ENCODE peak calls at places on chromosomes 1 and 21, in ten cellular contexts. D is HCT116; L is psoas muscle; W is left lung; O is A673; G is CD8-positive, alpha-beta T cell; C is RWPE2; V is dorsolateral prefrontal cortex; H is cardiac muscle cell; R is PC-9. J is an unnamed sample.

GRCh38 chr1:227794813-227795183 is 20.7 kb upstream of the PRSS38 start:
- DNase-seq in R (no peak), W (no peak), H (no peak), O (no peak), D (no peak), G (no peak), V (no peak), C (no peak), L (no peak), J (no peak)

GRCh38 chr1:199308349-199308846 is 669.6 kb downstream of the PTPRC start:
- DNase-seq in G (no peak), R (no peak), W (no peak), C (no peak), L (no peak), D (no peak), V (no peak), H (no peak), O (no peak), J (no peak)

GRCh38 chr1:167635233-167635648 is 5.2 kb downstream of the RCSD1 start:
- DNase-seq in C (no peak), L (peak), V (no peak), O (no peak), W (no peak), G (no peak), H (peak), R (no peak), D (no peak), J (no peak)

GRCh38 chr1:1072299-1072848 is 1.7 kb downstream of the RNF223 start:
- DNase-seq in G (no peak), L (no peak), O (no peak), C (no peak), V (no peak), H (no peak), D (no peak), W (no peak), R (no peak), J (no peak)

GRCh38 chr1:145926706-145927072 is 595 bp downstream of the RBM8A start:
- DNase-seq in W (no peak), L (no peak), C (no peak), V (no peak), R (no peak), D (no peak), H (no peak), G (peak), O (no peak), J (no peak)

GRCh38 chr1:91872560-91873081 is 13.3 kb downstream of the TGFBR3 start:
- DNase-seq in H (no peak), V (no peak), R (peak), W (no peak), O (no peak), L (no peak), C (peak), G (peak), D (no peak), J (peak)

GRCh38 chr1:6359568-6360496 is 33.7 kb downstream of the ACOT7 start:
- DNase-seq in D (no peak), R (peak), V (no peak), C (peak), O (peak), G (peak), W (peak), L (no peak), H (peak), J (peak)

GRCh38 chr21:41429925-41430491 is 4.0 kb downstream of the MX1 start:
- DNase-seq in G (no peak), O (no peak), V (no peak), W (no peak), L (no peak), D (no peak), C (no peak), H (no peak), R (no peak), J (no peak)

GRCh38 chr1:241918879-241919278 is 38.7 kb upstream of the BECN2 start:
- DNase-seq in W (no peak), R (no peak), O (peak), D (no peak), V (no peak), H (peak), G (no peak), L (peak), C (no peak), J (peak)

GRCh38 chr21:33236799-33237198 is 7.1 kb downstream of the IFNAR2 start:
- DNase-seq in V (no peak), W (no peak), C (no peak), O (peak), H (peak), G (no peak), L (no peak), D (no peak), R (no peak), J (no peak)

GRCh38 chr21:36377391-36377842 is 7.8 kb upstream of the CHAF1B start:
- DNase-seq in D (no peak), C (no peak), R (no peak), L (peak), W (no peak), V (no peak), G (no peak), O (no peak), H (no peak), J (no peak)

GRCh38 chr1:115281143-115281542 is 56.9 kb downstream of the NGF start:
- DNase-seq in V (no peak), H (no peak), D (no peak), L (no peak), O (no peak), C (no peak), R (no peak), W (no peak), G (no peak), J (no peak)

GRCh38 chr1:3986686-3987218 is 86.7 kb upstream of the C1orf174 start:
- DNase-seq in W (no peak), H (no peak), R (no peak), D (no peak), V (no peak), L (no peak), O (no peak), C (no peak), G (no peak), J (no peak)

GRCh38 chr1:53172751-53173498 is 23.7 kb upstream of the CPT2 start:
- DNase-seq in C (no peak), H (peak), G (no peak), L (no peak), V (no peak), D (no peak), O (no peak), W (no peak), R (no peak), J (no peak)

GRCh38 chr1:27001570-27002360 is 8.3 kb downstream of the TRNP1 start:
- DNase-seq in R (no peak), V (peak), L (peak), H (peak), C (peak), D (no peak), O (peak), G (no peak), W (peak), J (no peak)

GRCh38 chr1:160768295-160768657 is 27.7 kb upstream of the LY9 start:
- DNase-seq in C (no peak), G (peak), H (peak), W (peak), R (no peak), O (peak), D (no peak), L (peak), V (no peak), J (no peak)
- TF ChIP-seq CTCF in C (no peak), G (peak), H (peak), W (peak), R (peak), O (peak), D (peak), L (no peak), V (peak), J (no peak)

DNA sequence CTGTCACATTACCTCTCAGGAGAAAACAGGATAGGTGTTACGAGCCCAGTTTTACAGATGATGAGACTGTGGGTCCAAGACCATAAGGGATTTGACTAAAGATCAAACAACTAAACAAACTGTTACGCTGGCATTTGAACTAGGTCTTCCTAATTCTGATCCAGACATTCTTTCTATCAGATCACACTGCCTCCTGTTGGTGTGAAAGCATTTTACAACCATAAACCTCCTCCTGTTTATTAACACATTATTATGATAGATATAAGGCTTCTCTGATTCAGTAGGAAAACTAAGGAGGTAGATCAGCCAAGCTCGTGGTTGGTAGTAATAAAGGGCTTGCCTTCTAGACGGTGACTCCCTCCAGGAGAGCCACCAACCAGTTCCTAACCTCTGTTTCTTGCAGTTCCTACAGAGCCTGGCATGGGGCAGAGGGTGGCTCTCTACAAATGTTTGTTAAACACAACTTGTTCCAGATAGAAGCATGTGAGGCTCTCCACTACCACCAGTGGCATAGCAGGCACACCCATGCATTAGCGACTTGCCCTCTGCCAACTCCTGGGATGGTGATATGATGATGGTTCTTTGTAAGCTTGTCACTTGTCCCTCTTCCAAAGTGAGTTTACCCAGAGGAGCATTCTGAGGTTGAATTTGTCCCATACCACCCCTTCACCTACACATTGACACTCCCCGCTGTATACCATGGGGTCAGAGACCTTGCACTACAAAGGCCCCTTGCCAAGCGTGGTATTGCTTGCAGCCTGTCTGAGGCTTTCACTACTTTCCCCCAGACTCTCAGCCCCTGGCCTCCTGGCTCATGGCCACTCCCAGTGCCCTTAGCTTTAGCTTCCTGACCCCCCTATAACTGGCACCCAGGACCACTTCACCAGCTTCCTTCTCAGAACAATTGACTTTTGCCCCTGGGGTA is 96.4 kb upstream of the HOOK1 start:
- DNase-seq in V (no peak), G (no peak), W (peak), H (peak), L (no peak), O (peak), D (peak), C (no peak), R (no peak), J (no peak)
- H3K27ac ChIP-seq in V (no peak), G (no peak), W (no peak), H (peak), L (peak), O (no peak), D (no peak), C (no peak), R (no peak), J (no peak)

GRCh38 chr1:187336769-187337168 is 508.0 kb downstream of the PLA2G4A start:
- DNase-seq in H (no peak), V (no peak), R (no peak), O (no peak), L (no peak), G (no peak), W (no peak), C (no peak), D (no peak), J (no peak)

GRCh38 chr1:187342495-187342894 is 513.7 kb downstream of the PLA2G4A start:
- DNase-seq in W (no peak), O (no peak), H (no peak), C (no peak), D (no peak), L (no peak), R (no peak), G (no peak), V (no peak), J (no peak)

GRCh38 chr1:187338762-187339412 is 510.1 kb downstream of the PLA2G4A start:
- DNase-seq in C (no peak), D (no peak), W (no peak), R (no peak), V (no peak), L (no peak), O (no peak), H (no peak), G (no peak), J (no peak)
- TF ChIP-seq CTCF in C (no peak), D (no peak), W (no peak), R (no peak), V (no peak), L (no peak), O (no peak), H (no peak), G (no peak), J (no peak)

GRCh38 chr1:183577897-183578470 is 12.3 kb downstream of the NCF2 start:
- DNase-seq in R (no peak), H (no peak), V (no peak), G (no peak), C (no peak), O (no peak), W (no peak), D (no peak), L (no peak), J (no peak)

GRCh38 chr1:183583466-183583865 is 6.8 kb downstream of the NCF2 start:
- DNase-seq in L (no peak), C (no peak), D (no peak), W (peak), V (no peak), R (no peak), O (no peak), H (peak), G (no peak), J (no peak)

GRCh38 chr1:183582021-183582746 is 8.1 kb downstream of the NCF2 start:
- DNase-seq in H (no peak), G (no peak), C (no peak), L (no peak), W (peak), D (no peak), V (no peak), O (no peak), R (no peak), J (no peak)

GRCh38 chr1:183578846-183579245 is 11.4 kb downstream of the NCF2 start:
- DNase-seq in V (no peak), H (no peak), C (no peak), G (no peak), D (no peak), W (peak), R (no peak), O (no peak), L (no peak), J (no peak)

DNA sequence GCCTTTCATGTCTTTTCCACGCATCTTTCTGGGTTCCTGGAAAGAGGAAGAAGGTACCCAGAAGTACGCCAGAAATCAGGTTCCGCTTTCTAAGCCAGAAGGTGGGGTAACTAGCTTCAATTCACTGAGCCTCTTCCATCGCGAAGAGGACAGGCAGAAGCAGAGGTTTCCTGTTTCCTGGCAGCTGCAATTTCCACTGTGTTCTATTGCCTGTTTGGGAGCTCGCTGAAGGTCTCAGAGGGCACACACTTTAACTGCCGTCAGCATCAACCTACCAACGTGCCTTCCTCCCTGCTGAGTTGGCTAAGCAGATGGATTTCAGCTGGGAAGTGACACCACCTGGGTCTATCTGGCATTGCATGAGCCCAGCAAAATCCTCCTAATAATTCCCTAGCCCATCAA is 10.0 kb downstream of the NCF2 start:
- DNase-seq in G (no peak), H (peak), C (no peak), W (peak), O (peak), D (peak), R (peak), V (peak), L (no peak), J (no peak)
- H3K27ac ChIP-seq in G (no peak), H (no peak), C (no peak), W (peak), O (no peak), D (no peak), R (no peak), V (peak), L (peak), J (no peak)

GRCh38 chr1:188363943-188364342 is 1535.2 kb downstream of the PLA2G4A start:
- DNase-seq in O (no peak), G (no peak), H (no peak), C (no peak), R (no peak), W (no peak), D (no peak), V (no peak), L (no peak), J (no peak)

GRCh38 chr1:188364927-188365449 is 1536.2 kb downstream of the PLA2G4A start:
- DNase-seq in R (no peak), O (no peak), V (no peak), H (no peak), G (no peak), D (no peak), L (no peak), C (no peak), W (no peak), J (no peak)

GRCh38 chr1:188371295-188371806 is 1542.6 kb downstream of the PLA2G4A start:
- DNase-seq in O (no peak), V (no peak), H (no peak), G (no peak), D (no peak), C (no peak), L (no peak), R (no peak), W (no peak), J (no peak)

GRCh38 chr1:188367669-188368068 is 1538.9 kb downstream of the PLA2G4A start:
- DNase-seq in H (no peak), D (no peak), R (no peak), W (no peak), O (no peak), G (no peak), C (no peak), V (no peak), L (no peak), J (no peak)

DNA sequence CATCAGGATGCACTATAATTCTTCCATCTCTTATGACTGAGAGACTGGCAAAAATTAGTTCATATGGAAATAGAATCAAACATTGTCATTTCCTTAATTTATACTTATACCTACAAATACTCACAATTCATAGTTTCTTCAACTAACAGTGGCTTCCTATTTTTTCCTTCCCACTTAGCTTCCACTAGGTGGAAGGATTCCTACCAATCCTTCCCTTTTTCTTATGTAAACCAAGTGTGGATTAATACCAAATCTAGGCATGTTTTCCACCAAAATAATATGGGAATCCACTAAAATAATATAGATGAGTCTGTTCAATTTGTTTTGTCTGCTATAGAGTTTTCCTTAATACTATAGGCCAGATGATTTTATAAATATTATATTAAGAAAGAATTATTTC is 1537.1 kb downstream of the PLA2G4A start:
- DNase-seq in O (no peak), C (no peak), H (no peak), V (no peak), D (no peak), W (no peak), L (no peak), R (no peak), G (no peak), J (no peak)
- TF ChIP-seq CTCF in O (no peak), C (no peak), H (no peak), V (no peak), D (peak), W (no peak), L (no peak), R (no peak), G (no peak), J (no peak)

GRCh38 chr1:119467857-119468666 is 38.9 kb upstream of the HSD3B1 start:
- DNase-seq in D (no peak), W (no peak), G (no peak), H (no peak), O (no peak), C (no peak), L (no peak), V (no peak), R (no peak), J (no peak)
- H3K27ac ChIP-seq in D (no peak), W (no peak), G (no peak), H (no peak), O (no peak), C (no peak), L (no peak), V (no peak), R (no peak), J (no peak)

GRCh38 chr1:25757151-25757845 is 42.7 kb upstream of the SELENON start:
- DNase-seq in D (no peak), W (no peak), H (no peak), C (no peak), G (no peak), L (no peak), O (no peak), V (no peak), R (no peak), J (no peak)

GRCh38 chr1:25760871-25761270 is 39.1 kb upstream of the SELENON start:
- DNase-seq in H (no peak), V (no peak), O (no peak), C (no peak), W (no peak), D (no peak), R (no peak), G (no peak), L (no peak), J (no peak)

GRCh38 chr1:25757846-25758185 is 42.2 kb upstream of the SELENON start:
- DNase-seq in H (no peak), R (no peak), C (no peak), V (no peak), L (no peak), D (no peak), W (no peak), G (no peak), O (no peak), J (no peak)

GRCh38 chr1:25760122-25760719 is 39.8 kb upstream of the SELENON start:
- DNase-seq in O (no peak), D (no peak), W (no peak), R (no peak), C (no peak), G (no peak), H (no peak), V (no peak), L (no peak), J (no peak)

DNA sequence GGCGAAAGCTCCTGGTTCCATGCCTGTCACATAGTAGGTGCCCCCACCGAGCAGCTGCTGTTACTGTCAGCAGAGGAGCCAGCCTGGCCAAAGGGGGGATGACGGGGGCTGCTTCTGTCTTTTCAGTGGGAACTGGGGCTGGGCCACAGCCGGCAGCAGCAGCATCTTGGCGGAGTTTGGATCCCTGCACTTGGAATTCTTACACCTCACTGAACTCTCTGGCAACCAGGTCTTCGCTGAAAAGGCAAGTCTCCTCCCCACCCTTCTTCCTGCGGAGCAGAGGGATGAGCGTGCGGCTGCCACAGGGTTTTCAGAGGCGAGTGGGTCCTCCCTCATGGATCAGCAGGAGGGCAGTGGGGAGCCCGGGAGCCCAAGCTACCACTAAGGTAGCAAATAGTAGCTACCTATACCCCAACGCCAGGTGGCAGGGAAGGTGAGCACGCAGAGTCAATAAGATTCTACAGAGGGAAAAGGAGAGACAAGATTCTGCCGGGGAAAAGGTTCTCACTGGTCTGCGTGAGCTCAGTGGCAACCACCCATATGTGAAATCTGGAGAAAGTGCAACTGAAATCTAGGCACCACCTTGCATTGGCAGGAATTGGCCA is 41.4 kb upstream of the SELENON start:
- DNase-seq in W (no peak), R (no peak), L (no peak), O (no peak), V (no peak), D (no peak), C (no peak), H (no peak), G (no peak), J (no peak)
- TF ChIP-seq CTCF in W (no peak), R (no peak), L (no peak), O (no peak), V (no peak), D (no peak), C (no peak), H (no peak), G (no peak), J (no peak)

GRCh38 chr1:163876546-163876945 is 554.8 kb downstream of the NUF2 start:
- DNase-seq in R (no peak), C (no peak), V (no peak), G (no peak), H (no peak), D (no peak), W (no peak), L (no peak), O (no peak), J (no peak)
- H3K27ac ChIP-seq in R (no peak), C (no peak), V (no peak), G (no peak), H (no peak), D (no peak), W (no peak), L (no peak), O (no peak), J (no peak)

GRCh38 chr1:201795066-201795465 is 33.9 kb upstream of the IPO9 start:
- DNase-seq in V (no peak), O (peak), C (no peak), W (no peak), R (no peak), L (no peak), H (peak), D (peak), G (no peak), J (peak)
- TF ChIP-seq CTCF in V (peak), O (peak), C (peak), W (no peak), R (peak), L (peak), H (peak), D (peak), G (no peak), J (peak)

J was measured in RWPE1.